ENCODE peak calls at places on chromosomes 4 and X, in ten cellular contexts. Q is gastrocnemius medialis; U is occipital lobe; Z is effector CD8-positive, alpha-beta T cell; A is H7; B is MM.1S; O is myocyte; E is neural crest cell; W is colonic mucosa; P is DMS153. C is an unnamed sample.

GRCh38 chrX:132776486-132777210 is 181.8 kb downstream of the HS6ST2 start:
- DNase-seq in Q (no peak), U (no peak), Z (no peak), A (no peak), B (no peak), O (no peak), E (no peak), W (no peak), P (no peak), C (no peak)

GRCh38 chr4:125187621-125188176 is 127.1 kb upstream of the FAT4 start:
- DNase-seq in Q (no peak), U (no peak), Z (no peak), A (no peak), B (no peak), O (peak; percentile 24), E (no peak), W (no peak), P (no peak), C (no peak)

GRCh38 chr4:37648084-37648817 is 37.9 kb downstream of the RELL1 start:
- DNase-seq in Q (peak; percentile 91), U (no peak), Z (no peak), A (no peak), B (no peak), O (peak; percentile 93), E (no peak), W (peak; percentile 81), P (peak; percentile 41), C (no peak)

GRCh38 chrX:12791253-12792228 is at the start of gene PRPS2:
- DNase-seq in Q (no peak), U (peak; percentile 47), Z (peak; percentile 55), A (peak; percentile 91), B (peak; percentile 45), O (peak; percentile 35), E (peak; percentile 53), W (peak; percentile 82), P (no peak), C (peak; percentile 34)

GRCh38 chr4:53431052-53431451 is 53.6 kb downstream of the FIP1L1 start:
- DNase-seq in Q (no peak), U (no peak), Z (no peak), A (no peak), B (no peak), O (peak; percentile 23), E (no peak), W (no peak), P (no peak), C (no peak)

GRCh38 chrX:46957299-46957698 is 45.1 kb downstream of the JADE3 start:
- DNase-seq in Q (no peak), U (no peak), Z (no peak), A (no peak), B (no peak), O (no peak), E (no peak), W (no peak), P (no peak), C (no peak)

GRCh38 chrX:110042521-110042920 is 39.6 kb downstream of the TMEM164 start:
- DNase-seq in Q (no peak), U (no peak), Z (no peak), A (no peak), B (no peak), O (no peak), E (no peak), W (no peak), P (no peak), C (no peak)

GRCh38 chr4:186587416-186588018 is 32.1 kb upstream of the MTNR1A start:
- DNase-seq in Q (peak; percentile 19), U (peak; percentile 27), Z (peak; percentile 41), A (peak; percentile 65), B (peak; percentile 50), O (peak; percentile 64), E (peak; percentile 73), W (peak; percentile 75), P (no peak), C (peak; percentile 2)

GRCh38 chrX:108304210-108304609 is 134.0 kb downstream of the COL4A6 start:
- DNase-seq in Q (no peak), U (no peak), Z (no peak), A (peak; percentile 52), B (no peak), O (no peak), E (no peak), W (no peak), P (no peak), C (no peak)

GRCh38 chrX:149513713-149514427 is 8.8 kb upstream of the IDS start:
- DNase-seq in Q (no peak), U (no peak), Z (no peak), A (no peak), B (no peak), O (peak; percentile 45), E (no peak), W (no peak), P (no peak), C (no peak)